ENCODE peak calls at places on chromosomes 2 and 18, in nine cellular contexts. F is AG10803, J is adrenal gland, R is choroid plexus epithelial cell, G is fibroblast of pulmonary artery, S is fibroblast of villous mesenchyme, X is Peyer's patch, N is hepatocyte, U is heart left ventricle. I is an unnamed sample.
A peak's percentile ranks its signal among the peaks of the same experiment; 100 is the strongest.

GRCh38 chr18:65671621-65672415 is 79.0 kb upstream of the CDH7 start:
- DNase-seq in F (no peak), J (no peak), R (no peak), G (no peak), S (no peak), X (no peak), N (no peak), U (no peak), I (no peak)

GRCh38 chr18:75405341-75405740 is 22.2 kb downstream of the SMIM21 start:
- DNase-seq in F (peak; percentile 42), J (no peak), R (no peak), G (no peak), S (no peak), X (no peak), N (no peak), U (no peak), I (no peak)

GRCh38 chr2:80489718-80490117 is 185.2 kb upstream of the LRRTM1 start:
- DNase-seq in F (peak; percentile 19), J (no peak), R (peak; percentile 44), G (peak; percentile 60), S (peak; percentile 23), X (no peak), N (no peak), U (no peak), I (no peak)

GRCh38 chr2:101120124-101120996 is 30.8 kb downstream of the TBC1D8 start:
- DNase-seq in F (peak; percentile 39), J (peak; percentile 92), R (peak; percentile 84), G (peak; percentile 70), S (peak; percentile 93), X (no peak), N (peak; percentile 83), U (peak; percentile 73), I (peak; percentile 95)

GRCh38 chr2:239575931-239576445 is 175.2 kb upstream of the HDAC4 start:
- DNase-seq in F (no peak), J (no peak), R (no peak), G (no peak), S (no peak), X (no peak), N (no peak), U (no peak), I (no peak)

GRCh38 chr18:8121942-8122480 is 487.2 kb upstream of the RAB12 start:
- DNase-seq in F (peak; percentile 61), J (no peak), R (peak; percentile 89), G (peak; percentile 54), S (peak; percentile 60), X (no peak), N (peak; percentile 18), U (no peak), I (no peak)

GRCh38 chr2:8604262-8604661 is 77.6 kb upstream of the ID2 start:
- DNase-seq in F (no peak), J (no peak), R (no peak), G (no peak), S (no peak), X (no peak), N (no peak), U (no peak), I (no peak)

GRCh38 chr2:38038682-38039081 is 37.3 kb downstream of the CYP1B1 start:
- DNase-seq in F (no peak), J (no peak), R (no peak), G (no peak), S (no peak), X (no peak), N (no peak), U (no peak), I (no peak)

GRCh38 chr2:219453691-219454131 is 19.1 kb downstream of the SPEG start:
- DNase-seq in F (peak; percentile 97), J (no peak), R (peak; percentile 76), G (peak; percentile 92), S (peak; percentile 84), X (no peak), N (peak; percentile 84), U (peak; percentile 87), I (no peak)

GRCh38 chr18:23926590-23926989 is 88.0 kb upstream of the TTC39C start:
- DNase-seq in F (no peak), J (no peak), R (no peak), G (no peak), S (no peak), X (no peak), N (no peak), U (no peak), I (peak; percentile 23)

GRCh38 chr18:58788971-58789797 is 75.5 kb upstream of the ZNF532 start:
- DNase-seq in F (peak; percentile 43), J (peak; percentile 38), R (peak; percentile 73), G (peak; percentile 86), S (peak; percentile 95), X (no peak), N (peak; percentile 59), U (peak; percentile 77), I (peak; percentile 92)

GRCh38 chr2:163213699-163214098 is 375.1 kb upstream of the KCNH7 start:
- DNase-seq in F (peak; percentile 77), J (no peak), R (peak; percentile 77), G (peak; percentile 56), S (peak; percentile 73), X (no peak), N (no peak), U (no peak), I (no peak)

GRCh38 chr2:29024882-29025430 is 43.9 kb downstream of the TOGARAM2 start:
- DNase-seq in F (no peak), J (no peak), R (no peak), G (no peak), S (peak; percentile 15), X (no peak), N (no peak), U (no peak), I (no peak)

GRCh38 chr18:75211721-75212625 is 1.4 kb downstream of the TSHZ1 start:
- DNase-seq in F (no peak), J (peak; percentile 73), R (peak; percentile 62), G (no peak), S (peak; percentile 62), X (peak; percentile 33), N (peak; percentile 64), U (peak; percentile 66), I (no peak)

GRCh38 chr2:238859636-238860347 is 11.9 kb downstream of the TWIST2 start:
- DNase-seq in F (no peak), J (no peak), R (no peak), G (no peak), S (no peak), X (no peak), N (no peak), U (no peak), I (no peak)

GRCh38 chr2:59237311-59237710 is 996.2 kb upstream of the FANCL start:
- DNase-seq in F (peak; percentile 6), J (no peak), R (no peak), G (no peak), S (peak; percentile 46), X (no peak), N (no peak), U (no peak), I (no peak)

GRCh38 chr2:10530607-10531239 is 82.6 kb upstream of the ODC1 start:
- DNase-seq in F (no peak), J (no peak), R (no peak), G (no peak), S (no peak), X (no peak), N (no peak), U (no peak), I (no peak)

GRCh38 chr2:110959233-110959632 is 161.5 kb upstream of the BCL2L11 start:
- DNase-seq in F (no peak), J (no peak), R (no peak), G (no peak), S (no peak), X (no peak), N (no peak), U (no peak), I (no peak)

GRCh38 chr18:50819027-50819726 is 639 bp downstream of the MRO start:
- DNase-seq in F (peak; percentile 17), J (peak; percentile 33), R (no peak), G (peak; percentile 47), S (peak; percentile 7), X (no peak), N (peak; percentile 74), U (peak; percentile 9), I (no peak)
- TF ChIP-seq CTCF in F (peak; percentile 23), J (peak; percentile 3), R (peak; percentile 19), G (peak; percentile 25), S (no peak), X (peak; percentile 29), N (peak; percentile 20), U (no peak), I (peak; percentile 36)

DNA sequence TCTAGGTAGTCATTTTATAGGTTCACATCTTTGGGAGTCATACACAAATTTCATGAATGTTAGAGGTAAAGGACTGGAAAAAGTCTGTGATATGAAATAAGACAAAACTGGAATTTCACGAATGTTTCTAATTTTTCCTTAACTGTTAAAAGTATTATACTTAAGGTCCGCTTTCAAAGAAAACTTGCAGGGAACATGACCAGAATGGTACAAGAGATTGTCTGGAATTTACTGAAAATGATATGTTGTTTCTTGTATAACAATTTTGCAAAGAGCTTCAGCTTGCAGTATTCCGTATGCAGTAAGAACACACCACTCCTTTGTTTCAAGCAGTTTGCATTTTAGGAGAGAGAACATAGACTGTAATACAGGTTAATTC is 1.6 kb downstream of the DDX1 start:
- DNase-seq in F (no peak), J (no peak), R (no peak), G (no peak), S (no peak), X (no peak), N (no peak), U (no peak), I (no peak)
- H3K4me3 ChIP-seq in F (peak overlapping the region; percentile 73), J (no peak overlapping the region), R (no peak overlapping the region), G (peak overlapping the region; percentile 93), S (peak overlapping the region; percentile 83), X (no peak overlapping the region), N (peak overlapping the region; percentile 96), U (peak overlapping the region; percentile 96), I (peak overlapping the region; percentile 77)

DNA sequence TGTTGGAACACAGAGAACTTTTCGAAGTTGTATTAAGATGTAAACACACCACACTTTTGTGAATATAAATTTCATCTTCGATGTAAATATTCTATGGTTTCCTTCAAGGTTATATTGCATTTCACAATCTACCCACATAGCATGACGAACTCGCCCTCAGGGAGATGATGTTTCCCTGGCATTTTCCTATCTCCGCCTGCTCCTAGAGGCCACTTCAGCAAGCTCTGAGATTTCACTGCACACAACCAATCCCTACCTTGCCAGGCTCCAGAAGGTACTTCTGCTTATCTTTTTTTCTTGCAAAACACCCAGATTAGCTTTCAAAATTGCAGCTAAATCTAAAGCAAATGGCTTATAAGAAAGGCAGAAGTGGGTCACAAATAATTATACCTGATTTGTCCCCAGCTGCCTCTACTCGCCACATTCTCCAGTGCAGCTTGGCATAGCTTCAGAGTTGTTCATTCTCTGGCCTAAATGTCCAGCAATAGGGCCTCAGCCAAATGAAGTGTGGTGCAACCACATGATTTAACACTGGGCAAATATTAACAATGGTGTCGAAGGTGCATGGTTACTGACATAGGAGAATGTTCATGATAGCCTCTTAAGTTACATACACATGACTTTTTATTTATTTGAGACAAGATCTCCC is 32.4 kb upstream of the MRPL19 start:
- DNase-seq in F (no peak), J (no peak), R (no peak), G (no peak), S (no peak), X (no peak), N (no peak), U (no peak), I (no peak)
- TF ChIP-seq CTCF in F (no peak), J (no peak), R (no peak), G (no peak), S (no peak), X (no peak), N (no peak), U (no peak), I (no peak)

DNA sequence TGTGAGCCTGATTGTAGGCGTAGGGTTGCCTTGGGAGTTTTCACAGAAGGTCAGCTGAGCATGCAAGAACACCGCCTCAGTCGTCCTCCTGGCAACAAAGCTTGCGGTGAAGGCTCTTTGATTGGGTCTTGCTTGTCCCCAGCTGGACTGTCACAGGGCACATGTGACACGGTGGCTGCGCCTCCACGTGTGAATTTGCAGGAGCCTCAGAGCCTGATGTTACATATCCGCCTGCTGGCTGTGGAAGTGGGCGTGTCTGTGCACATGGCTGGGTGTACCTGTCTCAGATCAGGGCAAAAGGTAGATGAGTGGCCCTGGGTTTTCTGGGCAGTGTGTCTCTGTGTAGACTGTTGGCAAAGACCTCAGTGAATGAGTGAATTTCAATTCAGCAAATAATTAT is 228.8 kb downstream of the HAUS1 start:
- DNase-seq in F (no peak), J (no peak), R (no peak), G (no peak), S (no peak), X (no peak), N (no peak), U (no peak), I (peak; percentile 61)
- H3K4me3 ChIP-seq in F (no peak overlapping the region), J (no peak overlapping the region), R (peak overlapping the region; percentile 53), G (no peak overlapping the region), S (no peak overlapping the region), X (no peak overlapping the region), N (no peak overlapping the region), U (peak overlapping the region; percentile 59), I (peak overlapping the region; percentile 65)

I was measured in LNCaP clone FGC.